ENCODE peak calls at places on chromosomes 16 and 17, in eight cellular contexts. S is kidney epithelial cell, D is ovary, H is fibroblast of villous mesenchyme, K is cardiac muscle cell, Q is AG10803, R is MM.1S, M is psoas muscle. L is an unnamed sample.
A peak's percentile ranks its signal among the peaks of the same experiment; 100 is the strongest.

GRCh38 chr16:29820271-29820701 is at the start of gene MVP:
- DNase-seq in S (no peak), D (peak; percentile 75), H (peak; percentile 69), K (no peak), Q (peak; percentile 70), R (peak; percentile 78), M (peak; percentile 68), L (peak; percentile 66)

GRCh38 chr17:8599351-8600011 is 31.0 kb downstream of the MYH10 start:
- DNase-seq in S (no peak), D (no peak), H (no peak), K (no peak), Q (no peak), R (no peak), M (no peak), L (no peak)

GRCh38 chr17:20706752-20707372 is 127.3 kb downstream of the CDRT15L2 start:
- DNase-seq in S (no peak), D (no peak), H (peak; percentile 22), K (no peak), Q (no peak), R (no peak), M (no peak), L (no peak)

GRCh38 chr17:79230576-79230975 is 156.0 kb downstream of the ENGASE start:
- DNase-seq in S (no peak), D (no peak), H (no peak), K (no peak), Q (no peak), R (no peak), M (no peak), L (no peak)

GRCh38 chr17:45341389-45342158 is 24.8 kb upstream of the MAP3K14 start:
- DNase-seq in S (peak; percentile 75), D (peak; percentile 42), H (peak; percentile 84), K (peak; percentile 79), Q (peak; percentile 88), R (no peak), M (peak; percentile 72), L (peak; percentile 90)

GRCh38 chr16:17572145-17572544 is 101.4 kb upstream of the XYLT1 start:
- DNase-seq in S (no peak), D (no peak), H (no peak), K (no peak), Q (no peak), R (no peak), M (no peak), L (no peak)

GRCh38 chr16:10828851-10829331 is 10.3 kb upstream of the TVP23A start:
- DNase-seq in S (peak; percentile 21), D (peak; percentile 97), H (peak; percentile 43), K (no peak), Q (peak; percentile 89), R (no peak), M (peak; percentile 93), L (peak; percentile 89)

GRCh38 chr17:41555105-41555887 is 16.6 kb downstream of the KRT9 start:
- DNase-seq in S (no peak), D (no peak), H (peak; percentile 46), K (no peak), Q (peak; percentile 11), R (no peak), M (no peak), L (no peak)

DNA sequence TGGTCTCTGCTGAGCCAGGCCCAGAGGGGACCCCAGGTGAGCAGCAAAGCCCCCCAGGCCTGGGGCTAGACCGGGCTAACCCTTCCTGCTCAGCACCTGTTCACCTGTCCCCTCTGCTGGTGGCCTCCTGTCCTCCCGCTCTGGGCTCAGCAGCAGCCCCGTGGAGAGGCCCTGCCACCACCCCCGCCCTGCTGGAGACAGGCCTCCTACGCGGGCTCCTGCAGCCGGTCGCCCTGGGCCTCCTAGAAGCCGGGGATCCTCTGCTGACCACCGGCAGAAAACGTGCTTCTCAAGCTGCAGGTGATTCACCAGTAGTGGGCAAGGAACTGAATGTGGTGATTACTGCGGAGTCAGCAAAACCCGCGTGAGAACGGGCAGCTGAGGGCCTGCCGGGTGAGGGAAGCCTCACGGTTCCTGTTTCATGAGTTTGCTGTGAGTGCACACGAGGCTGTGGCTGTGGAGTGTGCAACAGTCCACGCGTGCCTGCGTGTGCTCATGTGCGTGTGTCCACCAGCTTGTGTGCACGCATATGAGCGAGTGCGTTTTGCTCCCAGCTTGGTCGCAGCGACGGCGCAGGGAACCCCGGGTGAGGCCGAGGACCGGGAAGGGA is 792 bp downstream of the SECTM1 start:
- DNase-seq in S (peak; percentile 48), D (peak; percentile 56), H (peak; percentile 63), K (no peak), Q (peak; percentile 47), R (peak; percentile 71), M (peak; percentile 49), L (peak; percentile 45)
- H3K4me3 ChIP-seq in S (peak overlapping the region; percentile 8), D (peak overlapping the region; percentile 59), H (peak overlapping the region; percentile 61), K (no peak overlapping the region), Q (peak overlapping the region; percentile 64), R (peak overlapping the region; percentile 52), M (peak overlapping the region; percentile 63), L (peak overlapping the region; percentile 50)

GRCh38 chr17:81983011-81983638 is 5.7 kb downstream of the ASPSCR1 start:
- DNase-seq in S (no peak), D (no peak), H (no peak), K (no peak), Q (no peak), R (no peak), M (no peak), L (no peak)
- H3K4me3 ChIP-seq in S (no peak overlapping the region), D (no peak overlapping the region), H (no peak overlapping the region), K (no peak overlapping the region), Q (no peak overlapping the region), R (no peak overlapping the region), M (no peak overlapping the region), L (no peak overlapping the region)

GRCh38 chr16:31532120-31532519 is 4.4 kb downstream of the AHSP start:
- DNase-seq in S (no peak), D (no peak), H (no peak), K (no peak), Q (no peak), R (no peak), M (no peak), L (no peak)

GRCh38 chr16:31531096-31531495 is 3.4 kb downstream of the AHSP start:
- DNase-seq in S (no peak), D (no peak), H (no peak), K (no peak), Q (no peak), R (no peak), M (no peak), L (no peak)

GRCh38 chr16:31529398-31530312 is 2.0 kb downstream of the AHSP start:
- DNase-seq in S (no peak), D (peak; percentile 55), H (no peak), K (peak; percentile 27), Q (no peak), R (no peak), M (no peak), L (no peak)

GRCh38 chr16:31528726-31529397 is 1.2 kb downstream of the AHSP start:
- DNase-seq in S (no peak), D (no peak), H (peak; percentile 2), K (peak; percentile 6), Q (peak; percentile 68), R (no peak), M (no peak), L (peak; percentile 13)

GRCh38 chr16:31530405-31530804 is 2.7 kb downstream of the AHSP start:
- DNase-seq in S (no peak), D (no peak), H (no peak), K (no peak), Q (no peak), R (no peak), M (no peak), L (no peak)
- H3K4me3 ChIP-seq in S (no peak overlapping the region), D (no peak overlapping the region), H (no peak overlapping the region), K (no peak overlapping the region), Q (no peak overlapping the region), R (no peak overlapping the region), M (no peak overlapping the region), L (no peak overlapping the region)

DNA sequence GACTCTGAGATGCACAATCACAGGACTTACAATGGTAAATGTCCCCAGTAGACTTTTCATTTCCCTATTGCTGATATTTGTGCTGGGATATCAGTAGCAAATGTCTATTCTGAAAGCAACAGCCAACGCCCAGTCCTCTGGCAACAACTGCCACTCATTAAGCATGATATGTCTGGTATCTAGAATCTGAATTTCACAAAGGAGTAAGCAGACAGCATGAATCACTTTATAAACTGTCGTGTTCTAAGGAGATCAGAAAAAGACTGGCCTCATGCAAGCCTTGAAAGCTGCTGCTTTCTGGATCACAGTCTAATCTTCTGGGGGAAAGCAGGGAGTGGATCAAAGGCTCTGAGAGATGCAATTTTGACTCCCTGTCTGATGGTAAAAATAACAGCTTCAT is 153.1 kb upstream of the NOG start:
- DNase-seq in S (no peak), D (no peak), H (no peak), K (no peak), Q (no peak), R (no peak), M (no peak), L (no peak)
- H3K4me3 ChIP-seq in S (no peak overlapping the region), D (no peak overlapping the region), H (no peak overlapping the region), K (no peak overlapping the region), Q (no peak overlapping the region), R (no peak overlapping the region), M (no peak overlapping the region), L (no peak overlapping the region)

DNA sequence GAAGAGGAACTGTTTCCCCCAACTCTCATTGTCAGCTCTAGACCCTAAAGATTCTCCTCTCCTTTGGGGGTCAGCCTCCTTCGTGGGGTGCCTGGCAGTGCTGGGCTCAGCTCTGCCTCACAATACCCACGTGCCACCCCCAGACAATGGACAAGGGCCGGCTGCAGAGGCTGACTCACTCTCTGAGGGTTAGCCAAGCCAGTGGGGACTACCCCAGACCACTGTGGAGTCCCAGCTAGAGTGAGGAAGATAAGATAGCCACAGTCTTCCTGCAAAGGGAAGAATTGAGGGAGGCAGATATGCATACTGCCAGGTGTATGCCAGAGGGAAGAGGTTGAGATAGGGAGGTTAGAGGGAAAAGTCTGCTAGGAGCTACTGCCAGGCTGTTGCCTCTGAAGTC is 13.5 kb upstream of the MTMR4 start:
- DNase-seq in S (no peak), D (no peak), H (peak; percentile 44), K (no peak), Q (no peak), R (no peak), M (no peak), L (peak; percentile 56)
- H3K4me3 ChIP-seq in S (no peak overlapping the region), D (no peak overlapping the region), H (no peak overlapping the region), K (no peak overlapping the region), Q (no peak overlapping the region), R (no peak overlapping the region), M (no peak overlapping the region), L (no peak overlapping the region)

DNA sequence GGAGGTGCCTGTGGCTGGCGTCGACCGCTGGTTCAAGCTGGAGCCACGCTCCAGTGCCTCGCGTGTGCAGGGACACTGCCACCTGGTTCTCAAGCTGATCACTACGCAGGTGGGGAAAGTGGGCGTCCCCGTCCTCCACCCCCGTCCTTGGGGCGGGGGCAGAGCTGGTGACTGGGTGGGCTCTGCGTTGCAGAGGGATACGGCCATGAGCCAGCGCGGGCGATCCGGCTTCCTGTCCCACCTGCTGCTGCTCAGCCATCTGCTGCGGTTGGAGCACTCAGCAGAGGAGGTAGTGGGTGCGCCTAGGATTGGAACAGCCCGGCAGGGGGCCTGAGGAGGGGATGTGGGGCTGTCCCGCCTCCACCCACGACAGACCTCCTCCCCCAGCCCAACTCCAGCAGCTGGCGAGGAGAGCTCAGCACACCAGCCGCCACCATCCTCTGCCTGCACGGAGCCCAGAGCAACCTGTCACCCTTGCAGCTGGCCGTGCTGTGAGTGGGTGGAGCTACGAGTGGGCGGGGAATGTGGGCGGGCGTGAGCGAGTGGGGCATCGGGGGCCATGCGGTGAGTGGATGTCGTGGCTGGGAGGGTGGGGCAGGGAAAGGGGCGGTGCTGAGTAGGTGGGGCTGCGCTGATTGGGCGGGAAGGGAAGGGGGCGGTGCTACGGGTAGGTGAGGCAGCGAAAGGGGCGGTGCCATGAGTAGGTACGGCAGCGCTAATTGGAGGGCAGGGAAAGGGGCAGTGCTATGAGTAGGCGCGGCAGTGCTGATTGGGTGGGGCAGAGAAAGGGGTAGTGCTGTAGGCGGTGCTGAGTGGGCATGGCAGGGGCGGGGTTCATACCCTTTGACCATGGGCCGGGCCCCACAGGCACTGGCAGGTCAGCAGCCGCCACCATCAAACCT is 8.9 kb downstream of the TSR3 start:
- DNase-seq in S (peak; percentile 76), D (peak; percentile 75), H (peak; percentile 90), K (peak; percentile 99), Q (peak; percentile 58), R (peak; percentile 98), M (peak; percentile 93), L (peak; percentile 82)
- H3K4me3 ChIP-seq in S (peak overlapping the region; percentile 34), D (no peak overlapping the region), H (peak overlapping the region; percentile 32), K (peak overlapping the region; percentile 29), Q (no peak overlapping the region), R (peak overlapping the region; percentile 62), M (peak overlapping the region; percentile 55), L (no peak overlapping the region)